ENCODE peak calls at places on chromosomes 5 and 9, in eight cellular contexts. B, Y, X, M, N, V, T and C are unnamed samples.

GRCh38 chr9:31608413-31608812 is 776.0 kb upstream of the ACO1 start:
- DNase-seq in X (no peak), M (no peak), Y (no peak), T (no peak), B (no peak), V (no peak), N (no peak), C (no peak)

GRCh38 chr9:137087409-137087925 is 682 bp downstream of the MAN1B1 start:
- DNase-seq in N (no peak), Y (no peak), B (no peak), V (no peak), T (peak), M (no peak), X (no peak), C (no peak)

GRCh38 chr5:83844320-83845068 is 123.8 kb upstream of the HAPLN1 start:
- DNase-seq in Y (peak), B (no peak), M (no peak), N (no peak), V (no peak), T (no peak), X (peak), C (peak)

GRCh38 chr5:30918171-30918570 is 275.3 kb upstream of the CDH6 start:
- DNase-seq in M (no peak), B (no peak), V (no peak), T (no peak), Y (no peak), N (no peak), X (peak), C (no peak)

GRCh38 chr5:57094753-57095683 is 78.8 kb upstream of the GPBP1 start:
- DNase-seq in N (no peak), M (peak), Y (no peak), X (no peak), T (peak), V (peak), B (no peak), C (no peak)

GRCh38 chr5:167721926-167722440 is 569.5 kb upstream of the WWC1 start:
- DNase-seq in T (no peak), N (no peak), B (no peak), X (no peak), Y (no peak), V (no peak), M (no peak), C (no peak)

GRCh38 chr5:6745706-6746217 is 32.5 kb downstream of the TENT4A start:
- DNase-seq in M (no peak), X (peak), T (peak), V (no peak), B (no peak), N (peak), Y (peak), C (no peak)

GRCh38 chr5:33843579-33843978 is 48.2 kb downstream of the ADAMTS12 start:
- DNase-seq in Y (no peak), B (no peak), X (peak), T (no peak), N (no peak), M (no peak), V (no peak), C (no peak)

GRCh38 chr5:38347896-38348295 is 89.5 kb downstream of the EGFLAM start:
- DNase-seq in Y (no peak), X (no peak), B (no peak), T (no peak), N (no peak), M (no peak), V (no peak), C (no peak)

GRCh38 chr9:96122255-96122654 is 179.7 kb downstream of the HSD17B3 start:
- DNase-seq in Y (no peak), B (no peak), T (no peak), M (no peak), V (no peak), N (no peak), X (no peak), C (no peak)

GRCh38 chr9:88932766-88933165 is 58.5 kb upstream of the S1PR3 start:
- DNase-seq in T (no peak), Y (no peak), B (no peak), X (no peak), M (peak), V (no peak), N (no peak), C (no peak)

GRCh38 chr5:6804766-6805165 is 91.5 kb downstream of the TENT4A start:
- DNase-seq in Y (no peak), T (no peak), M (no peak), V (no peak), N (no peak), B (no peak), X (peak), C (no peak)

GRCh38 chr5:3179220-3179619 is 416.4 kb upstream of the IRX1 start:
- DNase-seq in X (no peak), V (no peak), B (no peak), Y (no peak), T (peak), M (no peak), N (no peak), C (no peak)
- TF ChIP-seq CTCF in X (no peak), V (no peak), B (no peak), Y (no peak), T (no peak), M (no peak), N (no peak), C (no peak)

GRCh38 chr5:142500506-142500905 is 175.7 kb upstream of the SPRY4 start:
- DNase-seq in V (no peak), M (no peak), B (no peak), N (no peak), T (no peak), Y (no peak), X (no peak), C (no peak)

GRCh38 chr5:142506046-142506445 is 179.8 kb downstream of the FGF1 start:
- DNase-seq in M (no peak), Y (no peak), N (no peak), T (no peak), B (no peak), V (no peak), X (peak), C (no peak)

GRCh38 chr5:142506756-142507155 is 179.1 kb downstream of the FGF1 start:
- DNase-seq in M (no peak), T (no peak), X (no peak), N (no peak), B (no peak), Y (no peak), V (no peak), C (no peak)

GRCh38 chr5:142499591-142500384 is 175.0 kb upstream of the SPRY4 start:
- DNase-seq in B (no peak), N (no peak), X (no peak), Y (no peak), V (no peak), T (no peak), M (no peak), C (no peak)

DNA sequence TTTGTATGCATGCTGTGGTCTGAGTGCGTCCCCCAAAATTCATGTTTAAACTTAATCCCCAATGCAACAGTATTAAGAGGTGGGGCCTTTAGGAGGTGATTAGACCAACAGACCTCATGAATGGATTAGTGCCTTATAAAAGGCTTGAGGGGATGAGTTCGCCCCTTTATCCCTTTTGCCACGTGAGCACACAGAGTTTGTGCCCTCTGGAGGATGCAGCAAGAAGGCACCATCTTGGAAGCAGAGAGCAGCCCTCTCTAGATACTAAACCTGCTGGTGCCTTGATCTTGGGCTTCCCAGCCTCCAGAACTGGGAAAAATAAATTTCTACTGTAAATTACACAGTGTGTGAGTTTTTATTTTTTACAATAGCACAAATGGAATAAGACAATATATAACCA is 177.1 kb upstream of the SPRY4 start:
- DNase-seq in M (no peak), B (no peak), Y (no peak), V (no peak), N (no peak), X (no peak), T (peak), C (no peak)
- TF ChIP-seq CTCF in M (peak), B (no peak), Y (no peak), V (no peak), N (no peak), X (no peak), T (peak), C (no peak)

DNA sequence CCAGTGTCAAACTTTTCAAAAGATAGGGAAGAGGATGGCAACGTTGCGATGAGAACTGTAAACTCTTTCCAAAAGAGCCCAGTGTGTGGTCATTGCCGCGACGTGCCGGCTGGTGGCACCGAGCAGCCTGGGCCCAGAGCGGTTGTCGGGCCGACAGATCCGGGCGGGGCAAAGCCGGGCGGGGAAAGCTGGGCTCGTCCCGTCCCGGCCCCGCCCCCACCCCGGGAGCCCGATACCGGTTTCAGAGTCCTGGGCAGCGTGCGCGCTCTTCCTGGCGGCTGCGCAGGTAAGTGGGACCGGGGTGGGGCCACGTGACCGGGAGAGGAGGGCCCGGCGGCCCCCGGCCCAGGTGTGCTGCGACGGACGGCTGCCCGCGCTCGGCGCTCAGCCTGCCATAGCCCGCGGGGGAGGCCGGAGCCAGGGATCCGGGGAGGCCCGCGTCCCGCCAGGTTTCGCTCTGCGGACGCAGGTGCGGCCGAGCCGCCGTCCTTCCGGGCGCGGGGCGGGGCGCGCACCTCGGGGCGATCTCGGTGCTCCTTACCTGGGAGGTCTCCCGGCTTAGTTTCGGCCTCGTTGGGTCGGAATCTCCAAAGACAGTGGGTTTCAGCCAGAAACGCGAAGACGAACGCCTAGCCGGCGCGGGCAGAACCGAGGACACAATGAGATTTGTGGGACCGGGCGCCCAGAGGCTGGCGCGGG is at the start of gene MARVELD2:
- DNase-seq in V (peak), N (no peak), Y (peak), M (no peak), T (peak), X (peak), B (peak), C (peak)
- TF ChIP-seq CTCF in V (peak), N (no peak), Y (peak), M (no peak), T (peak), X (peak), B (peak), C (peak)

GRCh38 chr5:141355641-141356040 is 820 bp downstream of the PCDHGA4 start:
- DNase-seq in T (no peak), B (no peak), M (no peak), V (no peak), X (no peak), N (no peak), Y (no peak), C (no peak)

GRCh38 chr5:141356950-141357349 is 2.1 kb downstream of the PCDHGA4 start:
- DNase-seq in M (no peak), T (no peak), Y (no peak), N (no peak), B (no peak), V (no peak), X (no peak), C (no peak)

GRCh38 chr5:141356133-141356532 is 1.3 kb downstream of the PCDHGA4 start:
- DNase-seq in X (no peak), M (no peak), V (no peak), T (no peak), N (no peak), Y (no peak), B (no peak), C (no peak)

GRCh38 chr5:141351591-141351990 is 1.7 kb downstream of the PCDHGB1 start:
- DNase-seq in B (no peak), T (no peak), Y (no peak), M (no peak), N (no peak), V (no peak), X (no peak), C (no peak)

DNA sequence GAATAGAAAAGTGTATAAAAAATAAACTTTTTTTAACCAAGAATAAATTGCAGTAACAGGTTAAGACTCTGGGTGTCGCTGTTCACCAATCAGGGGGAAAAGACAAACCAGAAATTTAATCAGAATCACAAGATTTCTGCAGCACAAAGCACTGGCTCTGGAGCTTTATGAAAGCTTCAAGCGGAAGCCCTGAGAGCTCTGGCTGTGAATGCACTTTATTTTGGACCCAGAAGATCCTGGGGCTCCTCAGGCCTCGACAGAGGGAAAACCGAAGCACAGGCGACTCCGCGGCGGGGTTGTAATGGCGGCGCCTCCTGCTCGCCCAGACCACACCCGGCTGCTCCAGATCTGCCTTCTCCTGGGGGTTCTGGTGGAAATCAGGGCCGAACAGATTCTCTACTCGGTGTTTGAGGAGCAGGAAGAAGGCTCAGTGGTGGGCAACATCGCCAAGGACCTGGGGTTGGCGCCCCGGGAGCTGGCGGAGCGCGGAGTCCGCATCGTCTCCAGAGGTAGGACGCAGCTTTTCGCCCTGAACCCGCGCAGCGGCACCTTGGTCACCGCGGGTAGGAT is at the start of gene PCDHGA4:
- DNase-seq in B (no peak), X (peak), T (no peak), V (no peak), N (no peak), Y (no peak), M (no peak), C (no peak)
- TF ChIP-seq CTCF in B (peak), X (peak), T (peak), V (no peak), N (no peak), Y (no peak), M (peak), C (peak)

GRCh38 chr9:95014917-95015316 is 288.4 kb downstream of the AOPEP start:
- DNase-seq in N (no peak), Y (no peak), X (no peak), V (no peak), B (no peak), M (peak), T (no peak), C (no peak)
- TF ChIP-seq CTCF in N (no peak), Y (no peak), X (no peak), V (no peak), B (no peak), M (no peak), T (no peak), C (no peak)

DNA sequence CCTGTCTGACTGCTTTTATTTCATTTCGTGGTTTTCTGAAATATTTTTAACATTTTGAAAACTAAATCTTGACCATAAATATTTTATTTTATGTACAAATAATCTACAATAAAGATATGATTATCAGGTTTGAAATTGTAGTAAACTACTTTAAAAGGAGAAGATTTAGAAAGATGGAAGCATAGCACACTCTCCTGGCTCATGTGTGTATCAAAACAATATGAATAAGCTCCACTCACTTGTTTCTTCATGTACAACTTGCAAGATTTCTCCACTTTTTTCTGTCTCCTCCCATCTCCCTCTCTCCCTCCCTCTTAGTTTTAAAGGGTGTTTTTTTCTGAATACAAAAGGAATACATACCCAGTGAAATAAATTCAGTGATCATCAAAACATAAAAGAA is 15.4 kb upstream of the VPS13A start:
- DNase-seq in X (no peak), M (no peak), Y (no peak), N (no peak), T (no peak), B (no peak), V (no peak), C (no peak)
- TF ChIP-seq CTCF in X (peak), M (no peak), Y (no peak), N (no peak), T (no peak), B (no peak), V (no peak), C (no peak)

GRCh38 chr5:68180286-68181038 is 35.1 kb upstream of the PIK3R1 start:
- DNase-seq in N (no peak), M (no peak), B (no peak), T (no peak), V (no peak), Y (no peak), X (no peak), C (no peak)
- TF ChIP-seq CTCF in N (no peak), M (no peak), B (no peak), T (no peak), V (no peak), Y (no peak), X (no peak), C (no peak)

GRCh38 chr5:26326153-26326759 is 712.1 kb downstream of the CDH9 start:
- DNase-seq in X (no peak), V (no peak), N (no peak), T (no peak), B (peak), Y (no peak), M (no peak), C (no peak)

GRCh38 chr5:26323794-26324193 is 714.6 kb downstream of the CDH9 start:
- DNase-seq in M (no peak), T (no peak), B (peak), Y (no peak), N (no peak), V (no peak), X (no peak), C (no peak)

GRCh38 chr5:26329562-26330189 is 708.7 kb downstream of the CDH9 start:
- DNase-seq in V (no peak), Y (no peak), M (no peak), T (peak), X (no peak), N (no peak), B (no peak), C (no peak)
- TF ChIP-seq CTCF in V (no peak), Y (peak), M (peak), T (peak), X (no peak), N (no peak), B (peak), C (peak)